ENCODE peak calls at places on chromosomes 16 and 17, in nine cellular contexts. One of them, this sample, is unnamed.

GRCh38 chr16:3835089-3835602 is 45.4 kb downstream of the CREBBP start:
- DNase-seq in skeletal muscle cell: no peak
- DNase-seq in psoas muscle: no peak
- DNase-seq in mucosa of descending colon: no peak
- DNase-seq in fibroblast of pulmonary artery: no peak
- DNase-seq in choroid plexus epithelial cell: no peak
- DNase-seq in OCI-LY7: no peak
- DNase-seq in left lung: no peak
- DNase-seq in transverse colon: no peak
- DNase-seq in this sample: no peak

GRCh38 chr16:78034530-78034929 is 12.2 kb downstream of the CLEC3A start:
- DNase-seq in skeletal muscle cell: no peak
- DNase-seq in psoas muscle: no peak
- DNase-seq in mucosa of descending colon: no peak
- DNase-seq in fibroblast of pulmonary artery: no peak
- DNase-seq in choroid plexus epithelial cell: no peak
- DNase-seq in OCI-LY7: no peak
- DNase-seq in left lung: no peak
- DNase-seq in transverse colon: no peak
- DNase-seq in this sample: no peak

GRCh38 chr16:48499822-48500440 is 110.0 kb downstream of the N4BP1 start:
- DNase-seq in skeletal muscle cell: peak; percentile 86
- DNase-seq in psoas muscle: no peak
- DNase-seq in mucosa of descending colon: no peak
- DNase-seq in fibroblast of pulmonary artery: peak; percentile 97
- DNase-seq in choroid plexus epithelial cell: peak; percentile 95
- DNase-seq in OCI-LY7: no peak
- DNase-seq in left lung: no peak
- DNase-seq in transverse colon: peak; percentile 28
- DNase-seq in this sample: no peak

GRCh38 chr17:1108810-1109605 is 70.8 kb downstream of the ABR start:
- DNase-seq in skeletal muscle cell: no peak
- DNase-seq in psoas muscle: peak; percentile 81
- DNase-seq in mucosa of descending colon: peak; percentile 80
- DNase-seq in fibroblast of pulmonary artery: peak; percentile 58
- DNase-seq in choroid plexus epithelial cell: peak; percentile 49
- DNase-seq in OCI-LY7: peak; percentile 34
- DNase-seq in left lung: peak; percentile 93
- DNase-seq in transverse colon: peak; percentile 67
- DNase-seq in this sample: peak; percentile 31

GRCh38 chr17:42679001-42679491 is 2.3 kb upstream of the PLEKHH3 start:
- DNase-seq in skeletal muscle cell: no peak
- DNase-seq in psoas muscle: peak; percentile 70
- DNase-seq in mucosa of descending colon: peak; percentile 85
- DNase-seq in fibroblast of pulmonary artery: peak; percentile 55
- DNase-seq in choroid plexus epithelial cell: peak; percentile 70
- DNase-seq in OCI-LY7: peak; percentile 56
- DNase-seq in left lung: no peak
- DNase-seq in transverse colon: peak; percentile 76
- DNase-seq in this sample: peak; percentile 51

GRCh38 chr17:49225554-49226236 is 4.9 kb downstream of the PHOSPHO1 start:
- DNase-seq in skeletal muscle cell: no peak
- DNase-seq in psoas muscle: no peak
- DNase-seq in mucosa of descending colon: no peak
- DNase-seq in fibroblast of pulmonary artery: no peak
- DNase-seq in choroid plexus epithelial cell: no peak
- DNase-seq in OCI-LY7: no peak
- DNase-seq in left lung: no peak
- DNase-seq in transverse colon: no peak
- DNase-seq in this sample: no peak

GRCh38 chr16:87635541-87636049 is 33.3 kb downstream of the JPH3 start:
- DNase-seq in skeletal muscle cell: no peak
- DNase-seq in psoas muscle: peak; percentile 73
- DNase-seq in mucosa of descending colon: peak; percentile 77
- DNase-seq in fibroblast of pulmonary artery: peak; percentile 22
- DNase-seq in choroid plexus epithelial cell: peak; percentile 36
- DNase-seq in OCI-LY7: peak; percentile 84
- DNase-seq in left lung: peak; percentile 66
- DNase-seq in transverse colon: peak; percentile 66
- DNase-seq in this sample: peak; percentile 62

GRCh38 chr17:66686601-66687000 is 148.3 kb upstream of the CACNG5 start:
- DNase-seq in skeletal muscle cell: no peak
- DNase-seq in psoas muscle: no peak
- DNase-seq in mucosa of descending colon: no peak
- DNase-seq in fibroblast of pulmonary artery: no peak
- DNase-seq in choroid plexus epithelial cell: no peak
- DNase-seq in OCI-LY7: no peak
- DNase-seq in left lung: no peak
- DNase-seq in transverse colon: no peak
- DNase-seq in this sample: no peak

GRCh38 chr16:57422026-57422944 is 17.7 kb downstream of the CCL17 start:
- DNase-seq in skeletal muscle cell: peak; percentile 22
- DNase-seq in psoas muscle: no peak
- DNase-seq in mucosa of descending colon: no peak
- DNase-seq in fibroblast of pulmonary artery: peak; percentile 78
- DNase-seq in choroid plexus epithelial cell: peak; percentile 82
- DNase-seq in OCI-LY7: peak; percentile 23
- DNase-seq in left lung: no peak
- DNase-seq in transverse colon: peak; percentile 62
- DNase-seq in this sample: no peak

GRCh38 chr17:63113167-63113566 is 147.1 kb downstream of the TANC2 start:
- DNase-seq in skeletal muscle cell: no peak
- DNase-seq in psoas muscle: no peak
- DNase-seq in mucosa of descending colon: no peak
- DNase-seq in fibroblast of pulmonary artery: peak; percentile 23
- DNase-seq in choroid plexus epithelial cell: peak; percentile 30
- DNase-seq in OCI-LY7: no peak
- DNase-seq in left lung: no peak
- DNase-seq in transverse colon: no peak
- DNase-seq in this sample: peak; percentile 4

GRCh38 chr16:2034695-2035430 is 8.2 kb downstream of the NHERF2 start:
- DNase-seq in skeletal muscle cell: no peak
- DNase-seq in psoas muscle: no peak
- DNase-seq in mucosa of descending colon: no peak
- DNase-seq in fibroblast of pulmonary artery: no peak
- DNase-seq in choroid plexus epithelial cell: no peak
- DNase-seq in OCI-LY7: no peak
- DNase-seq in left lung: no peak
- DNase-seq in transverse colon: no peak
- DNase-seq in this sample: no peak
- H3K4me3 ChIP-seq in skeletal muscle cell: no peak overlapping the region
- H3K4me3 ChIP-seq in psoas muscle: peak overlapping the region; percentile 53
- H3K4me3 ChIP-seq in mucosa of descending colon: no peak overlapping the region
- H3K4me3 ChIP-seq in fibroblast of pulmonary artery: no peak overlapping the region
- H3K4me3 ChIP-seq in choroid plexus epithelial cell: no peak overlapping the region
- H3K4me3 ChIP-seq in OCI-LY7: no peak overlapping the region
- H3K4me3 ChIP-seq in left lung: peak overlapping the region; percentile 44
- H3K4me3 ChIP-seq in transverse colon: no peak overlapping the region
- H3K4me3 ChIP-seq in this sample: no peak overlapping the region

GRCh38 chr17:78748730-78749317 is 33.2 kb downstream of the CYTH1 start:
- DNase-seq in skeletal muscle cell: no peak
- DNase-seq in psoas muscle: peak; percentile 65
- DNase-seq in mucosa of descending colon: peak; percentile 85
- DNase-seq in fibroblast of pulmonary artery: peak; percentile 45
- DNase-seq in choroid plexus epithelial cell: peak; percentile 56
- DNase-seq in OCI-LY7: peak; percentile 53
- DNase-seq in left lung: peak; percentile 84
- DNase-seq in transverse colon: peak; percentile 68
- DNase-seq in this sample: peak; percentile 95

GRCh38 chr17:78747479-78747878 is 34.6 kb downstream of the CYTH1 start:
- DNase-seq in skeletal muscle cell: no peak
- DNase-seq in psoas muscle: no peak
- DNase-seq in mucosa of descending colon: no peak
- DNase-seq in fibroblast of pulmonary artery: no peak
- DNase-seq in choroid plexus epithelial cell: no peak
- DNase-seq in OCI-LY7: no peak
- DNase-seq in left lung: no peak
- DNase-seq in transverse colon: no peak
- DNase-seq in this sample: no peak

GRCh38 chr17:78746263-78746948 is 35.7 kb downstream of the CYTH1 start:
- DNase-seq in skeletal muscle cell: no peak
- DNase-seq in psoas muscle: no peak
- DNase-seq in mucosa of descending colon: no peak
- DNase-seq in fibroblast of pulmonary artery: no peak
- DNase-seq in choroid plexus epithelial cell: no peak
- DNase-seq in OCI-LY7: no peak
- DNase-seq in left lung: no peak
- DNase-seq in transverse colon: no peak
- DNase-seq in this sample: no peak

GRCh38 chr17:78746949-78747269 is 35.2 kb downstream of the CYTH1 start:
- DNase-seq in skeletal muscle cell: no peak
- DNase-seq in psoas muscle: no peak
- DNase-seq in mucosa of descending colon: no peak
- DNase-seq in fibroblast of pulmonary artery: no peak
- DNase-seq in choroid plexus epithelial cell: no peak
- DNase-seq in OCI-LY7: no peak
- DNase-seq in left lung: no peak
- DNase-seq in transverse colon: no peak
- DNase-seq in this sample: no peak

DNA sequence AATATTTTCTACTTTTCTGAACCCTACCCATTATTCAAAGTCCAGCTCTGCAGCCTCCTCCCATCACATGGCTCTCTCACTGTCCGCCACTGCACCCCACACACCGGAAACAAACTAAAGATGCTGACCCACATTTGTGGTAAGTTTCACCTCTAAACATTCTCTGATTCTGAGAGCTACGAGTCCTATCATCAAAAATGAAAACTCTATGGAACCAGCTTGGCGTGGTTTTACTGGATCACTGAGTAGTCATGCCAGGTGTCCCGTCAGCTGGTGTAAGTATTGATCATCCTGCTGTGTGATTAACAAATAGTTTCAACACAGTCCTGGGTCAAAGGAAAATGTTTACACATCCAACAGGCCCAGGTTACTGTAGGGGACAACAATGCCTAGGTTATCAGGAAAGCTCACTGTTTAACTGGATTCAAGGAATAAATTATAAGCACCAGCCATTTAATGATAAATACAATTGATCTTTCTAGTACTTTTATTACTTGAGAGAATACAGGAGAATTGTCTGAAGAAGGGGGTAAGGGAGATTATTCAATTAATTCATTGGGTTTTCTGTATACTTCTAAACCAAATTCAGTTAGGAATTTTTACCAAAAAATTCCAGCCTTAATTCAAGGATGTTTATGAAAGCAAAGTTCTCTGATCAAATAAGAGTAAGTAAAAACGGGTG is 33.9 kb downstream of the CYTH1 start:
- DNase-seq in skeletal muscle cell: no peak
- DNase-seq in psoas muscle: no peak
- DNase-seq in mucosa of descending colon: no peak
- DNase-seq in fibroblast of pulmonary artery: no peak
- DNase-seq in choroid plexus epithelial cell: no peak
- DNase-seq in OCI-LY7: no peak
- DNase-seq in left lung: no peak
- DNase-seq in transverse colon: peak; percentile 46
- DNase-seq in this sample: no peak
- H3K4me3 ChIP-seq in skeletal muscle cell: no peak overlapping the region
- H3K4me3 ChIP-seq in psoas muscle: no peak overlapping the region
- H3K4me3 ChIP-seq in mucosa of descending colon: no peak overlapping the region
- H3K4me3 ChIP-seq in fibroblast of pulmonary artery: no peak overlapping the region
- H3K4me3 ChIP-seq in choroid plexus epithelial cell: no peak overlapping the region
- H3K4me3 ChIP-seq in OCI-LY7: peak overlapping the region; percentile 55
- H3K4me3 ChIP-seq in left lung: no peak overlapping the region
- H3K4me3 ChIP-seq in transverse colon: no peak overlapping the region
- H3K4me3 ChIP-seq in this sample: peak overlapping the region; percentile 27

GRCh38 chr17:41578538-41578937 is 6.7 kb upstream of the KRT9 start:
- DNase-seq in skeletal muscle cell: no peak
- DNase-seq in psoas muscle: no peak
- DNase-seq in mucosa of descending colon: no peak
- DNase-seq in fibroblast of pulmonary artery: no peak
- DNase-seq in choroid plexus epithelial cell: no peak
- DNase-seq in OCI-LY7: no peak
- DNase-seq in left lung: no peak
- DNase-seq in transverse colon: no peak
- DNase-seq in this sample: no peak

GRCh38 chr17:41579484-41580243 is 7.0 kb downstream of the KRT14 start:
- DNase-seq in skeletal muscle cell: peak; percentile 12
- DNase-seq in psoas muscle: peak; percentile 60
- DNase-seq in mucosa of descending colon: peak; percentile 77
- DNase-seq in fibroblast of pulmonary artery: peak; percentile 81
- DNase-seq in choroid plexus epithelial cell: peak; percentile 82
- DNase-seq in OCI-LY7: peak; percentile 65
- DNase-seq in left lung: no peak
- DNase-seq in transverse colon: peak; percentile 93
- DNase-seq in this sample: peak; percentile 76

GRCh38 chr17:41571561-41572434 is at the start of gene KRT9:
- DNase-seq in skeletal muscle cell: no peak
- DNase-seq in psoas muscle: no peak
- DNase-seq in mucosa of descending colon: no peak
- DNase-seq in fibroblast of pulmonary artery: no peak
- DNase-seq in choroid plexus epithelial cell: no peak
- DNase-seq in OCI-LY7: no peak
- DNase-seq in left lung: no peak
- DNase-seq in transverse colon: no peak
- DNase-seq in this sample: no peak

GRCh38 chr17:41578971-41579370 is 7.1 kb upstream of the KRT9 start:
- DNase-seq in skeletal muscle cell: no peak
- DNase-seq in psoas muscle: no peak
- DNase-seq in mucosa of descending colon: no peak
- DNase-seq in fibroblast of pulmonary artery: no peak
- DNase-seq in choroid plexus epithelial cell: no peak
- DNase-seq in OCI-LY7: no peak
- DNase-seq in left lung: no peak
- DNase-seq in transverse colon: no peak
- DNase-seq in this sample: no peak

GRCh38 chr17:41575336-41575735 is 3.5 kb upstream of the KRT9 start:
- DNase-seq in skeletal muscle cell: no peak
- DNase-seq in psoas muscle: no peak
- DNase-seq in mucosa of descending colon: no peak
- DNase-seq in fibroblast of pulmonary artery: no peak
- DNase-seq in choroid plexus epithelial cell: no peak
- DNase-seq in OCI-LY7: no peak
- DNase-seq in left lung: no peak
- DNase-seq in transverse colon: no peak
- DNase-seq in this sample: no peak
- H3K4me3 ChIP-seq in skeletal muscle cell: no peak overlapping the region
- H3K4me3 ChIP-seq in psoas muscle: no peak overlapping the region
- H3K4me3 ChIP-seq in mucosa of descending colon: no peak overlapping the region
- H3K4me3 ChIP-seq in fibroblast of pulmonary artery: no peak overlapping the region
- H3K4me3 ChIP-seq in choroid plexus epithelial cell: no peak overlapping the region
- H3K4me3 ChIP-seq in OCI-LY7: no peak overlapping the region
- H3K4me3 ChIP-seq in left lung: no peak overlapping the region
- H3K4me3 ChIP-seq in transverse colon: no peak overlapping the region
- H3K4me3 ChIP-seq in this sample: no peak overlapping the region

DNA sequence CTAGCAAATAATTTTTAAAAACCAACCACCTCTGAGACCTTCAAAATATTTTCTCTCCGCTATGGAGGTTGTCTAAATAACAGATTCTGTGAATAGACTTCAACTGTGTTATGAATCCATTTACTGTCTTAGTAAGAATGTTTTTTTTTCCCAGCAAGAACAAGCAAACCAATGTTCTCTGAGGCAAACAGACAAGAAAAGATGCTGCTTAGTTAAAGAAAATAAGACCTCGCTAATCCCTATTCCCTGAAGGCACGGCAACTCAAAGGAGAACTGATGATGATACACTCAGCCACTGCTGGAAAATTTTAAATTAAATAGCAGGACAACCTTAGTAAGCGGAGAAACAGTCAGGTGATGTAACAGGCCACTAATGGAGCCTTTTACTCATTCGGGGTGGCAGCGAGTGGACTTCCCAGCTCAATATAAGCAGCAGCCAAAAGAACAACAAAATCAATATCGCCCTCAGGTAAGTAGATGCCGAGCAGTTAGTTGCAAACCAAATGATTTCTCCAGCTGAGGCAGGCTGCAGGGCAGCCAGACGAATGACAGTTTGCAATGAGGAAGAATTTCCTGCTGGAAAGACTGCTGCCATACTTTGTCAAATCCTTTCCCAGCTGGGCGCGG is 81.7 kb downstream of the CPPED1 start:
- DNase-seq in skeletal muscle cell: peak; percentile 8
- DNase-seq in psoas muscle: no peak
- DNase-seq in mucosa of descending colon: no peak
- DNase-seq in fibroblast of pulmonary artery: no peak
- DNase-seq in choroid plexus epithelial cell: no peak
- DNase-seq in OCI-LY7: no peak
- DNase-seq in left lung: no peak
- DNase-seq in transverse colon: no peak
- DNase-seq in this sample: no peak
- H3K4me3 ChIP-seq in skeletal muscle cell: no peak overlapping the region
- H3K4me3 ChIP-seq in psoas muscle: no peak overlapping the region
- H3K4me3 ChIP-seq in mucosa of descending colon: no peak overlapping the region
- H3K4me3 ChIP-seq in fibroblast of pulmonary artery: no peak overlapping the region
- H3K4me3 ChIP-seq in choroid plexus epithelial cell: no peak overlapping the region
- H3K4me3 ChIP-seq in OCI-LY7: no peak overlapping the region
- H3K4me3 ChIP-seq in left lung: no peak overlapping the region
- H3K4me3 ChIP-seq in transverse colon: no peak overlapping the region
- H3K4me3 ChIP-seq in this sample: no peak overlapping the region

This sample was measured in Jurkat, Clone E6-1.